ENCODE peak calls at places on chromosomes 2 and 18, in five cellular contexts. One of them, this sample, is unnamed.

GRCh38 chr2:172985139-172985874 is 90.3 kb upstream of the MAP3K20 start:
- DNase-seq in endothelial cell of umbilical vein: peak; percentile 58
- DNase-seq in breast epithelium: peak; percentile 60
- DNase-seq in GM12878: no peak
- DNase-seq in suprapubic skin: no peak
- DNase-seq in this sample: no peak

GRCh38 chr18:42425025-42425424 is 470.0 kb downstream of the PIK3C3 start:
- DNase-seq in endothelial cell of umbilical vein: no peak
- DNase-seq in breast epithelium: no peak
- DNase-seq in GM12878: no peak
- DNase-seq in suprapubic skin: no peak
- DNase-seq in this sample: no peak

GRCh38 chr2:197013098-197013497 is 86.6 kb upstream of the PGAP1 start:
- DNase-seq in endothelial cell of umbilical vein: no peak
- DNase-seq in breast epithelium: no peak
- DNase-seq in GM12878: no peak
- DNase-seq in suprapubic skin: no peak
- DNase-seq in this sample: no peak

GRCh38 chr2:158189526-158189925 is 87.8 kb downstream of the UPP2 start:
- DNase-seq in endothelial cell of umbilical vein: no peak
- DNase-seq in breast epithelium: no peak
- DNase-seq in GM12878: no peak
- DNase-seq in suprapubic skin: no peak
- DNase-seq in this sample: no peak

GRCh38 chr2:179677148-179677688 is 184.2 kb downstream of the ZNF385B start:
- DNase-seq in endothelial cell of umbilical vein: no peak
- DNase-seq in breast epithelium: no peak
- DNase-seq in GM12878: no peak
- DNase-seq in suprapubic skin: no peak
- DNase-seq in this sample: no peak

GRCh38 chr18:8030201-8030600 is 463.1 kb downstream of the PTPRM start:
- DNase-seq in endothelial cell of umbilical vein: no peak
- DNase-seq in breast epithelium: no peak
- DNase-seq in GM12878: no peak
- DNase-seq in suprapubic skin: no peak
- DNase-seq in this sample: no peak

GRCh38 chr2:218010116-218010837 is 7.5 kb upstream of the TNS1 start:
- DNase-seq in endothelial cell of umbilical vein: peak; percentile 26
- DNase-seq in breast epithelium: no peak
- DNase-seq in GM12878: no peak
- DNase-seq in suprapubic skin: no peak
- DNase-seq in this sample: no peak

GRCh38 chr18:48735070-48735676 is 196.3 kb downstream of the CTIF start:
- DNase-seq in endothelial cell of umbilical vein: peak; percentile 61
- DNase-seq in breast epithelium: no peak
- DNase-seq in GM12878: no peak
- DNase-seq in suprapubic skin: no peak
- DNase-seq in this sample: no peak

GRCh38 chr2:181309576-181309975 is 147.6 kb upstream of the ITGA4 start:
- DNase-seq in endothelial cell of umbilical vein: no peak
- DNase-seq in breast epithelium: no peak
- DNase-seq in GM12878: no peak
- DNase-seq in suprapubic skin: no peak
- DNase-seq in this sample: no peak

GRCh38 chr2:223538920-223539440 is 63.2 kb downstream of the SCG2 start:
- DNase-seq in endothelial cell of umbilical vein: no peak
- DNase-seq in breast epithelium: no peak
- DNase-seq in GM12878: no peak
- DNase-seq in suprapubic skin: no peak
- DNase-seq in this sample: no peak

GRCh38 chr2:12448846-12449480 is 267.8 kb upstream of the TRIB2 start:
- DNase-seq in endothelial cell of umbilical vein: no peak
- DNase-seq in breast epithelium: no peak
- DNase-seq in GM12878: no peak
- DNase-seq in suprapubic skin: no peak
- DNase-seq in this sample: no peak

GRCh38 chr2:41947701-41948396 is 100.0 kb upstream of the PKDCC start:
- DNase-seq in endothelial cell of umbilical vein: no peak
- DNase-seq in breast epithelium: no peak
- DNase-seq in GM12878: no peak
- DNase-seq in suprapubic skin: no peak
- DNase-seq in this sample: no peak

GRCh38 chr18:6010284-6010683 is 115.0 kb upstream of the TMEM200C start:
- DNase-seq in endothelial cell of umbilical vein: no peak
- DNase-seq in breast epithelium: no peak
- DNase-seq in GM12878: no peak
- DNase-seq in suprapubic skin: no peak
- DNase-seq in this sample: no peak

GRCh38 chr2:12715878-12716249 is 872 bp upstream of the TRIB2 start:
- DNase-seq in endothelial cell of umbilical vein: peak; percentile 84
- DNase-seq in breast epithelium: peak; percentile 78
- DNase-seq in GM12878: no peak
- DNase-seq in suprapubic skin: peak; percentile 78
- DNase-seq in this sample: no peak

GRCh38 chr18:57429607-57430165 is 5.5 kb upstream of the ONECUT2 start:
- DNase-seq in endothelial cell of umbilical vein: no peak
- DNase-seq in breast epithelium: no peak
- DNase-seq in GM12878: no peak
- DNase-seq in suprapubic skin: no peak
- DNase-seq in this sample: no peak

GRCh38 chr18:43662657-43663056 is 385.4 kb upstream of the SYT4 start:
- DNase-seq in endothelial cell of umbilical vein: no peak
- DNase-seq in breast epithelium: no peak
- DNase-seq in GM12878: no peak
- DNase-seq in suprapubic skin: no peak
- DNase-seq in this sample: no peak

GRCh38 chr18:48531979-48532378 is 6.9 kb upstream of the CTIF start:
- DNase-seq in endothelial cell of umbilical vein: no peak
- DNase-seq in breast epithelium: no peak
- DNase-seq in GM12878: no peak
- DNase-seq in suprapubic skin: no peak
- DNase-seq in this sample: no peak

GRCh38 chr2:153115141-153115540 is 363.4 kb downstream of the RPRM start:
- DNase-seq in endothelial cell of umbilical vein: no peak
- DNase-seq in breast epithelium: no peak
- DNase-seq in GM12878: no peak
- DNase-seq in suprapubic skin: no peak
- DNase-seq in this sample: no peak

GRCh38 chr2:2839393-2840096 is 508.5 kb upstream of the MYT1L start:
- DNase-seq in endothelial cell of umbilical vein: no peak
- DNase-seq in breast epithelium: no peak
- DNase-seq in GM12878: no peak
- DNase-seq in suprapubic skin: no peak
- DNase-seq in this sample: no peak

GRCh38 chr2:163248321-163249090 is 409.9 kb upstream of the KCNH7 start:
- DNase-seq in endothelial cell of umbilical vein: no peak
- DNase-seq in breast epithelium: no peak
- DNase-seq in GM12878: no peak
- DNase-seq in suprapubic skin: no peak
- DNase-seq in this sample: no peak

GRCh38 chr2:110097506-110098220 is 18.0 kb downstream of the MALL start:
- DNase-seq in endothelial cell of umbilical vein: no peak
- DNase-seq in breast epithelium: no peak
- DNase-seq in GM12878: no peak
- DNase-seq in suprapubic skin: no peak
- DNase-seq in this sample: no peak

GRCh38 chr2:74845217-74845751 is 11.4 kb downstream of the HK2 start:
- DNase-seq in endothelial cell of umbilical vein: peak; percentile 94
- DNase-seq in breast epithelium: peak; percentile 89
- DNase-seq in GM12878: no peak
- DNase-seq in suprapubic skin: peak; percentile 90
- DNase-seq in this sample: peak; percentile 38

GRCh38 chr2:28896906-28897305 is 2.4 kb downstream of the WDR43 start:
- DNase-seq in endothelial cell of umbilical vein: no peak
- DNase-seq in breast epithelium: no peak
- DNase-seq in GM12878: no peak
- DNase-seq in suprapubic skin: no peak
- DNase-seq in this sample: no peak

GRCh38 chr2:48905696-48906095 is 150.2 kb upstream of the LHCGR start:
- DNase-seq in endothelial cell of umbilical vein: no peak
- DNase-seq in breast epithelium: no peak
- DNase-seq in GM12878: no peak
- DNase-seq in suprapubic skin: no peak
- DNase-seq in this sample: no peak

GRCh38 chr2:66581461-66582363 is 146.8 kb downstream of the MEIS1 start:
- DNase-seq in endothelial cell of umbilical vein: no peak
- DNase-seq in breast epithelium: no peak
- DNase-seq in GM12878: no peak
- DNase-seq in suprapubic skin: peak; percentile 61
- DNase-seq in this sample: no peak

GRCh38 chr2:118714115-118714514 is 133.3 kb downstream of the EN1 start:
- DNase-seq in endothelial cell of umbilical vein: no peak
- DNase-seq in breast epithelium: no peak
- DNase-seq in GM12878: no peak
- DNase-seq in suprapubic skin: no peak
- DNase-seq in this sample: no peak

GRCh38 chr2:118710481-118710880 is 137.0 kb downstream of the EN1 start:
- DNase-seq in endothelial cell of umbilical vein: no peak
- DNase-seq in breast epithelium: no peak
- DNase-seq in GM12878: no peak
- DNase-seq in suprapubic skin: no peak
- DNase-seq in this sample: no peak

GRCh38 chr2:118716102-118716501 is 131.3 kb downstream of the EN1 start:
- DNase-seq in endothelial cell of umbilical vein: no peak
- DNase-seq in breast epithelium: no peak
- DNase-seq in GM12878: no peak
- DNase-seq in suprapubic skin: no peak
- DNase-seq in this sample: no peak

GRCh38 chr2:118709786-118710185 is 137.7 kb downstream of the EN1 start:
- DNase-seq in endothelial cell of umbilical vein: no peak
- DNase-seq in breast epithelium: no peak
- DNase-seq in GM12878: no peak
- DNase-seq in suprapubic skin: no peak
- DNase-seq in this sample: no peak

GRCh38 chr2:118711603-118712002 is 135.8 kb downstream of the EN1 start:
- DNase-seq in endothelial cell of umbilical vein: no peak
- DNase-seq in breast epithelium: no peak
- DNase-seq in GM12878: no peak
- DNase-seq in suprapubic skin: no peak
- DNase-seq in this sample: no peak
- TF ChIP-seq POLR2A in endothelial cell of umbilical vein: no peak
- TF ChIP-seq POLR2A in breast epithelium: no peak
- TF ChIP-seq POLR2A in GM12878: no peak
- TF ChIP-seq POLR2A in suprapubic skin: no peak
- TF ChIP-seq POLR2A in this sample: no peak

DNA sequence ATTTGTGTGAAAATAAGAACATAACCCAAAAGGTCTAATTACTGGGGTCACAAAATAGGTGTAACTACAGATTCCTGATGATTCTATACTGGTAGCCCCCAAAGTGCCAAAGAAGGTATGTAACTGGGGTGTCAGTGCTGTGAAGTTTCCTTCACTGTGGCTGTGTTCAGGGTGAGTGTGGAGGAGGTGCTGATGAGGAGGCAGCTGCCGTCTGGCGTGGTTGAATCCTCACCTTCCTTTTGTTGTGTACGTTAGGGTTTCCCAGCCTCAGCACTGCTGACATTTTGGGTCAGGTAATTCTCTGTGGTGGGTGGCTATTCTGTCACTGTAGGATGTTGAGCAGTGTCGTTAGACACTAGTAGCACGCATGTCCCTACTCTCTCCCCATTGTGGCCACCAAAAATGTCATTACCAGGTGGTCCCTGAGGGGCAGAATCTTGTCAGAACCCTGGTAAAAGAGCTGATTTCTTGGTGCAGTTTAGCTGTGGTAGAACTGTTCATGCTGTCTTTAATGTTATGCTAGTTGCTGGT is 31.5 kb downstream of the ADNP2 start:
- DNase-seq in endothelial cell of umbilical vein: no peak
- DNase-seq in breast epithelium: no peak
- DNase-seq in GM12878: no peak
- DNase-seq in suprapubic skin: no peak
- DNase-seq in this sample: no peak
- TF ChIP-seq POLR2A in endothelial cell of umbilical vein: no peak
- TF ChIP-seq POLR2A in breast epithelium: no peak
- TF ChIP-seq POLR2A in GM12878: no peak
- TF ChIP-seq POLR2A in suprapubic skin: no peak
- TF ChIP-seq POLR2A in this sample: no peak

GRCh38 chr2:190648289-190649034 is 421 bp upstream of the NAB1 start:
- DNase-seq in endothelial cell of umbilical vein: peak; percentile 83
- DNase-seq in breast epithelium: peak; percentile 74
- DNase-seq in GM12878: peak; percentile 17
- DNase-seq in suprapubic skin: peak; percentile 94
- DNase-seq in this sample: peak; percentile 65
- TF ChIP-seq POLR2A in endothelial cell of umbilical vein: peak; percentile 38
- TF ChIP-seq POLR2A in breast epithelium: no peak
- TF ChIP-seq POLR2A in GM12878: peak; percentile 19
- TF ChIP-seq POLR2A in suprapubic skin: no peak
- TF ChIP-seq POLR2A in this sample: no peak

GRCh38 chr2:96536445-96537065 is at the start of gene ARID5A:
- DNase-seq in endothelial cell of umbilical vein: peak; percentile 88
- DNase-seq in breast epithelium: peak; percentile 92
- DNase-seq in GM12878: peak; percentile 44
- DNase-seq in suprapubic skin: peak; percentile 95
- DNase-seq in this sample: peak; percentile 83
- TF ChIP-seq POLR2A in endothelial cell of umbilical vein: peak; percentile 85
- TF ChIP-seq POLR2A in breast epithelium: peak; percentile 53
- TF ChIP-seq POLR2A in GM12878: peak; percentile 90
- TF ChIP-seq POLR2A in suprapubic skin: peak; percentile 69
- TF ChIP-seq POLR2A in this sample: peak; percentile 99

GRCh38 chr2:113155331-113155730 is 18.4 kb upstream of the PSD4 start:
- DNase-seq in endothelial cell of umbilical vein: no peak
- DNase-seq in breast epithelium: no peak
- DNase-seq in GM12878: no peak
- DNase-seq in suprapubic skin: no peak
- DNase-seq in this sample: no peak

GRCh38 chr2:113157897-113158753 is 15.6 kb upstream of the PSD4 start:
- DNase-seq in endothelial cell of umbilical vein: peak; percentile 44
- DNase-seq in breast epithelium: no peak
- DNase-seq in GM12878: no peak
- DNase-seq in suprapubic skin: no peak
- DNase-seq in this sample: no peak

GRCh38 chr2:113158884-113159553 is 14.8 kb upstream of the PSD4 start:
- DNase-seq in endothelial cell of umbilical vein: no peak
- DNase-seq in breast epithelium: no peak
- DNase-seq in GM12878: no peak
- DNase-seq in suprapubic skin: no peak
- DNase-seq in this sample: no peak

GRCh38 chr2:113156278-113157107 is 17.3 kb upstream of the PSD4 start:
- DNase-seq in endothelial cell of umbilical vein: no peak
- DNase-seq in breast epithelium: no peak
- DNase-seq in GM12878: no peak
- DNase-seq in suprapubic skin: no peak
- DNase-seq in this sample: no peak

GRCh38 chr2:113157108-113157896 is 16.5 kb upstream of the PSD4 start:
- DNase-seq in endothelial cell of umbilical vein: no peak
- DNase-seq in breast epithelium: peak; percentile 81
- DNase-seq in GM12878: no peak
- DNase-seq in suprapubic skin: no peak
- DNase-seq in this sample: no peak
- TF ChIP-seq POLR2A in endothelial cell of umbilical vein: no peak
- TF ChIP-seq POLR2A in breast epithelium: no peak
- TF ChIP-seq POLR2A in GM12878: no peak
- TF ChIP-seq POLR2A in suprapubic skin: no peak
- TF ChIP-seq POLR2A in this sample: no peak

This sample was measured in esophagus squamous epithelium.